ENCODE peak calls at places on chromosome 17, in seven cellular contexts. Z is tibial nerve, S is GM19239, O is AG04450, B is epithelial cell of prostate, W is SW480, N is T-helper 17 cell. F is an unnamed sample.
A peak's percentile ranks its signal among the peaks of the same experiment; 100 is the strongest.

GRCh38 chr17:34673995-34674900 is 94.9 kb downstream of the TMEM132E start:
- DNase-seq in B (no peak), S (no peak), W (no peak), N (no peak), Z (no peak), O (no peak), F (no peak)

GRCh38 chr17:16273499-16273898 is 56.5 kb downstream of the PIGL start:
- DNase-seq in O (no peak), W (no peak), S (no peak), N (no peak), B (no peak), Z (no peak), F (no peak)

GRCh38 chr17:5592382-5592781 is 8.1 kb upstream of the NLRP1 start:
- DNase-seq in W (peak; percentile 63), B (no peak), O (peak; percentile 6), S (no peak), N (no peak), Z (no peak), F (no peak)

GRCh38 chr17:4944163-4944553 is 4.1 kb downstream of the RNF167 start:
- DNase-seq in N (no peak), O (no peak), S (no peak), Z (no peak), W (no peak), B (no peak), F (no peak)

GRCh38 chr17:78351449-78352006 is 8.3 kb downstream of the SOCS3 start:
- DNase-seq in Z (peak; percentile 97), N (no peak), B (peak; percentile 93), W (no peak), S (no peak), O (peak; percentile 99), F (peak; percentile 99)

GRCh38 chr17:5588584-5588983 is 4.3 kb upstream of the NLRP1 start:
- DNase-seq in Z (no peak), S (no peak), B (no peak), O (no peak), N (no peak), W (no peak), F (no peak)

GRCh38 chr17:38705803-38706624 is 941 bp downstream of the MLLT6 start:
- DNase-seq in Z (peak; percentile 43), N (no peak), S (no peak), B (no peak), O (no peak), W (peak; percentile 56), F (no peak)

GRCh38 chr17:6365187-6365943 is 69.6 kb downstream of the AIPL1 start:
- DNase-seq in W (no peak), B (peak; percentile 66), S (no peak), Z (no peak), O (peak; percentile 57), N (no peak), F (no peak)

GRCh38 chr17:41959336-41960095 is 7.1 kb upstream of the CNP start:
- DNase-seq in O (peak; percentile 15), Z (no peak), S (no peak), W (peak; percentile 57), N (no peak), B (no peak), F (no peak)

GRCh38 chr17:78022425-78022824 is 63.9 kb downstream of the TNRC6C start:
- DNase-seq in N (no peak), Z (no peak), W (no peak), B (no peak), S (no peak), O (no peak), F (no peak)

GRCh38 chr17:39923836-39924690 is 3.3 kb downstream of the ORMDL3 start:
- DNase-seq in B (no peak), O (no peak), W (no peak), N (no peak), S (no peak), Z (no peak), F (no peak)

GRCh38 chr17:77526728-77527355 is 386.1 kb downstream of the SEC14L1 start:
- DNase-seq in Z (no peak), W (no peak), S (no peak), N (no peak), B (no peak), O (no peak), F (no peak)

GRCh38 chr17:69997332-69997731 is 77.7 kb upstream of the KCNJ16 start:
- DNase-seq in N (no peak), B (no peak), W (no peak), O (no peak), Z (no peak), S (no peak), F (no peak)

GRCh38 chr17:74566132-74566753 is 1.1 kb downstream of the CD300H start:
- DNase-seq in B (no peak), W (peak; percentile 49), O (no peak), S (no peak), N (no peak), Z (peak; percentile 19), F (peak; percentile 29)

F was measured in lower leg skin.